ENCODE peak calls at places on chromosomes 4 and X, in seven cellular contexts. D is mammary epithelial cell, O is sigmoid colon, T is pancreas, N is endothelial cell, W is AG09309, F is HFF-Myc. K is an unnamed sample.

GRCh38 chr4:103845075-103845474 is 125.3 kb upstream of the TACR3 start:
- DNase-seq in D (no peak), O (no peak), T (no peak), N (no peak), W (no peak), F (no peak), K (no peak)

GRCh38 chrX:141619336-141619735 is 29.8 kb downstream of the SPANXA2 start:
- DNase-seq in D (no peak), O (no peak), T (no peak), N (no peak), W (no peak), F (no peak), K (no peak)

GRCh38 chr4:165027762-165028402 is 3.9 kb upstream of the TRIM60 start:
- DNase-seq in D (no peak), O (no peak), T (no peak), N (no peak), W (no peak), F (no peak), K (peak)

GRCh38 chrX:103552236-103552635 is 32.9 kb upstream of the RAB40A start:
- DNase-seq in D (no peak), O (no peak), T (no peak), N (no peak), W (no peak), F (no peak), K (peak)

GRCh38 chr4:128880662-128881061 is 71.2 kb downstream of the JADE1 start:
- DNase-seq in D (no peak), O (no peak), T (no peak), N (no peak), W (no peak), F (no peak), K (peak)

GRCh38 chrX:9882669-9883446 is 84.3 kb upstream of the CLDN34 start:
- DNase-seq in D (no peak), O (no peak), T (no peak), N (no peak), W (no peak), F (no peak), K (peak)

GRCh38 chr4:163048447-163048846 is 118.2 kb downstream of the NAF1 start:
- DNase-seq in D (peak), O (no peak), T (peak), N (peak), W (no peak), F (no peak), K (peak)

GRCh38 chrX:53071604-53072417 is 10.4 kb upstream of the TSPYL2 start:
- DNase-seq in D (peak), O (peak), T (peak), N (peak), W (no peak), F (peak), K (peak)

GRCh38 chr4:15914291-15914690 is 24.2 kb downstream of the FGFBP1 start:
- DNase-seq in D (peak), O (no peak), T (no peak), N (no peak), W (no peak), F (no peak), K (peak)

GRCh38 chr4:174284181-174284886 is 623 bp downstream of the CEP44 start:
- DNase-seq in D (peak), O (no peak), T (no peak), N (no peak), W (no peak), F (no peak), K (peak)

GRCh38 chr4:94304365-94304971 is 38.2 kb downstream of the HPGDS start:
- DNase-seq in D (peak), O (no peak), T (no peak), N (peak), W (no peak), F (peak), K (peak)

GRCh38 chr4:128776794-128777216 is 32.7 kb upstream of the JADE1 start:
- DNase-seq in D (peak), O (peak), T (peak), N (no peak), W (peak), F (peak), K (peak)

GRCh38 chr4:78566834-78567501 is 15.4 kb downstream of the ANXA3 start:
- DNase-seq in D (peak), O (no peak), T (no peak), N (no peak), W (no peak), F (no peak), K (no peak)

GRCh38 chrX:53704854-53705253 is 18.3 kb upstream of the HUWE1 start:
- DNase-seq in D (no peak), O (no peak), T (no peak), N (no peak), W (no peak), F (no peak), K (no peak)

GRCh38 chrX:1357993-1358392 is 21.4 kb downstream of the IL3RA start:
- DNase-seq in D (no peak), O (no peak), T (no peak), N (no peak), W (no peak), F (no peak), K (no peak)

GRCh38 chrX:107448625-107449468 is 605 bp upstream of the FRMPD3 start:
- DNase-seq in D (no peak), O (no peak), T (no peak), N (peak), W (no peak), F (no peak), K (no peak)

GRCh38 chr4:54717694-54718093 is 59.9 kb downstream of the KIT start:
- DNase-seq in D (no peak), O (no peak), T (no peak), N (no peak), W (no peak), F (no peak), K (no peak)

GRCh38 chr4:186809070-186809469 is 85.4 kb upstream of the FAT1 start:
- DNase-seq in D (no peak), O (no peak), T (no peak), N (no peak), W (no peak), F (no peak), K (no peak)

GRCh38 chr4:112099701-112100289 is 45.5 kb upstream of the FAM241A start:
- DNase-seq in D (peak), O (no peak), T (no peak), N (no peak), W (peak), F (no peak), K (peak)

GRCh38 chr4:185914583-185915199 is 102.7 kb upstream of the SORBS2 start:
- DNase-seq in D (no peak), O (no peak), T (no peak), N (no peak), W (peak), F (no peak), K (peak)

GRCh38 chr4:8772499-8773123 is 99.0 kb downstream of the HMX1 start:
- DNase-seq in D (no peak), O (peak), T (peak), N (no peak), W (no peak), F (no peak), K (no peak)

GRCh38 chrX:110442631-110443030 is 84.0 kb downstream of the RTL9 start:
- DNase-seq in D (peak), O (no peak), T (no peak), N (peak), W (no peak), F (no peak), K (peak)

GRCh38 chr4:26731342-26731741 is 129.3 kb upstream of the STIM2 start:
- DNase-seq in D (no peak), O (no peak), T (no peak), N (no peak), W (no peak), F (no peak), K (no peak)

GRCh38 chr4:66430856-66431255 is 760.6 kb upstream of the EPHA5 start:
- DNase-seq in D (no peak), O (no peak), T (no peak), N (no peak), W (peak), F (no peak), K (peak)

GRCh38 chr4:96809563-96809962 is 969.7 kb downstream of the PDHA2 start:
- DNase-seq in D (no peak), O (no peak), T (no peak), N (no peak), W (no peak), F (no peak), K (no peak)

GRCh38 chrX:148755111-148755510 is 254.7 kb downstream of the AFF2 start:
- DNase-seq in D (no peak), O (no peak), T (no peak), N (no peak), W (no peak), F (no peak), K (no peak)

GRCh38 chr4:152010680-152011079 is 249.9 kb upstream of the GATB start:
- DNase-seq in D (no peak), O (no peak), T (no peak), N (peak), W (no peak), F (no peak), K (no peak)

GRCh38 chr4:7070729-7071511 is 3.1 kb upstream of the GRPEL1 start:
- DNase-seq in D (peak), O (peak), T (peak), N (peak), W (no peak), F (no peak), K (peak)

GRCh38 chr4:38782452-38783108 is at the start of gene TLR10:
- DNase-seq in D (peak), O (no peak), T (no peak), N (peak), W (no peak), F (peak), K (peak)

GRCh38 chrX:129316461-129316860 is 206.8 kb downstream of the SMARCA1 start:
- DNase-seq in D (no peak), O (no peak), T (no peak), N (no peak), W (no peak), F (no peak), K (no peak)

GRCh38 chrX:129323115-129323514 is 200.2 kb downstream of the SMARCA1 start:
- DNase-seq in D (no peak), O (no peak), T (no peak), N (no peak), W (no peak), F (no peak), K (no peak)

DNA sequence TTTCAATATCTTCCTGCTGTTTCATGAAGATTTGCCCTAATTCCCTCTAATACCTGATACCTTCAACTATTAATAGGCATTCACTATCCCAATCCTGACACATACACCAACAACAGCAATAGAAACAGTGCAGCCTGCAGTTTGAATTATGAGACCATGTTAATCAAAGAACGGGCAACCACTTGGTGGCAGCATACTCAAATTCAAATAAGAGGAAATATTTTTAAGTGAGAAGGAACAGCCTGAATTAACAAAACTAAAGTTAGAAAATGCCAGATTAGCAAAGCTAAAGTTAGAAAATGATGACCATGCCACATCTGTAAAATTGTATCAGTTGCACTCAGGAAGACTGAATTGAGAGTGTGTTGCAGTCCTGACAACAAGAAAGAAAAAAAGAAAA is 204.9 kb downstream of the SMARCA1 start:
- DNase-seq in D (peak), O (no peak), T (no peak), N (peak), W (peak), F (no peak), K (peak)
- TF ChIP-seq CTCF in D (peak), O (no peak), T (no peak), N (no peak), W (peak), F (no peak), K (peak)

GRCh38 chrX:88425739-88426138 is 321.3 kb upstream of the CPXCR1 start:
- DNase-seq in D (no peak), O (no peak), T (no peak), N (no peak), W (no peak), F (no peak), K (no peak)
- TF ChIP-seq CTCF in D (peak), O (no peak), T (no peak), N (no peak), W (no peak), F (no peak), K (no peak)

GRCh38 chrX:64642482-64642881 is 247.2 kb upstream of the MTMR8 start:
- DNase-seq in D (no peak), O (no peak), T (no peak), N (peak), W (no peak), F (no peak), K (no peak)
- TF ChIP-seq CTCF in D (peak), O (no peak), T (no peak), N (peak), W (no peak), F (no peak), K (no peak)

GRCh38 chr4:121697626-121698025 is 846 bp upstream of the ANXA5 start:
- DNase-seq in D (no peak), O (no peak), T (no peak), N (no peak), W (no peak), F (no peak), K (no peak)

GRCh38 chr4:121696140-121696640 is 590 bp downstream of the ANXA5 start:
- DNase-seq in D (peak), O (peak), T (peak), N (peak), W (peak), F (no peak), K (peak)

GRCh38 chr4:121693450-121693849 is 3.3 kb downstream of the ANXA5 start:
- DNase-seq in D (no peak), O (no peak), T (no peak), N (no peak), W (no peak), F (no peak), K (no peak)

GRCh38 chr4:121698119-121698732 is 1.4 kb upstream of the ANXA5 start:
- DNase-seq in D (no peak), O (no peak), T (no peak), N (no peak), W (no peak), F (no peak), K (no peak)

DNA sequence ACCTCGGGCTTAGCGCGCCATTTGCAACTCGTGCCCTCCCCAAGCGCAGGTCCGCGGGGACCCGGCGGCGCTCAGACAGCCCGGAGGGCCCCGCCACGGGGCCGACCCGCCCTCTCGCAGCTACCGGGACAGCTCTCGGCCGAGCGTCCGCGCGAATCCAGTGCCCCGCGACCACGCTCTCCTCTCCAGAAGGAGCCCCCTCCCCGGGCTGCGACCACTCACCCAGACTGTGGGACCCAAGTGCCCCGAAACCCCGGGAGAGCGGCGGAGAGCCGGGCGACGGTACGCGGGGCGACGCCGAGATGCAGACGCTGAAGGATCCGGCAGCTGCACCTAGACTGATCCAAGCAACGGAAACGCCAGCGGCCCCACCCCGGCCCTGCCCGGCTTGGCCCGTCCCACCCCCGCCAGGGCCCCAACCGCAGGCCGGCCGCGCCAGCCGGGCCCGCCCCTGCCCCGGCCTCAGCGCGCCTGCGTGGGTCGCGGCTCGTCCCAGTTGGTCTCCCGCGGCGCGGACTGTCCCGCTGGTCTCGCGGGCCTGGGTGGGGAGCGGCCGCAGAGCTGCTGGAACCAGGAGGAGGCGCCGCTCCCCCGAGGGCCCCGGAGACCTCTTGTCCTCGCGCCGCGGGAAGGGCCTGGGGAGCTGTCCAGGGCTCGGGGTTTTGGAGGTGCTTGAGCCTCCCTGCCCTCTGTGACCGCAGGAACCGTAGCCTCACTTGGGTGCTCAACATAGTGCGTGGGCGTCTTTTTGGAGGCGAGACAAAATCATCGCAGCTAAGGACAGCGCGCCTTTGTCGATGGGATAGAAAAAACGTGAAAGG is at the start of gene ANXA5:
- DNase-seq in D (peak), O (peak), T (peak), N (peak), W (peak), F (no peak), K (peak)
- TF ChIP-seq CTCF in D (peak), O (peak), T (no peak), N (no peak), W (peak), F (peak), K (peak)

K was measured in fibroblast of villous mesenchyme.